ENCODE peak calls at places on chromosomes 16 and 17, in four cellular contexts. M, F, Q and E are unnamed samples.

GRCh38 chr17:78523939-78524655 is 53.1 kb downstream of the DNAH17 start:
- DNase-seq in M (no peak), F (no peak), Q (no peak), E (no peak)

GRCh38 chr16:89983550-89983949 is 35.0 kb downstream of the DEF8 start:
- DNase-seq in M (no peak), F (no peak), Q (no peak), E (no peak)

GRCh38 chr17:31533546-31534155 is 142.2 kb downstream of the RAB11FIP4 start:
- DNase-seq in M (no peak), F (no peak), Q (no peak), E (no peak)

GRCh38 chr17:71438631-71439146 is 682.1 kb upstream of the SOX9 start:
- DNase-seq in M (no peak), F (no peak), Q (no peak), E (no peak)

GRCh38 chr17:81309859-81310839 is 15.0 kb upstream of the SLC38A10 start:
- DNase-seq in M (no peak), F (no peak), Q (no peak), E (no peak)

GRCh38 chr16:27406729-27407128 is 4.8 kb downstream of the IL21R start:
- DNase-seq in M (no peak), F (no peak), Q (no peak), E (no peak)

GRCh38 chr16:85699628-85700027 is 10.9 kb upstream of the GINS2 start:
- DNase-seq in M (no peak), F (no peak), Q (no peak), E (no peak)

GRCh38 chr17:37787055-37787720 is 42.3 kb upstream of the HNF1B start:
- DNase-seq in M (no peak), F (peak; percentile 90), Q (no peak), E (no peak)

GRCh38 chr17:48241131-48241591 is 133.6 kb downstream of the SNX11 start:
- DNase-seq in M (no peak), F (no peak), Q (no peak), E (no peak)

GRCh38 chr17:77318491-77319210 is 177.9 kb downstream of the SEC14L1 start:
- DNase-seq in M (no peak), F (peak; percentile 65), Q (no peak), E (no peak)

GRCh38 chr16:4038448-4038847 is 77.8 kb downstream of the ADCY9 start:
- DNase-seq in M (no peak), F (no peak), Q (no peak), E (no peak)

GRCh38 chr16:57187508-57187854 is 1.4 kb downstream of the RSPRY1 start:
- DNase-seq in M (no peak), F (no peak), Q (no peak), E (no peak)

GRCh38 chr17:54426287-54426886 is 474.3 kb upstream of the TOM1L1 start:
- DNase-seq in M (no peak), F (no peak), Q (no peak), E (no peak)

GRCh38 chr17:32120086-32120485 is 22.2 kb upstream of the RHOT1 start:
- DNase-seq in M (no peak), F (no peak), Q (no peak), E (no peak)

GRCh38 chr16:67017810-67018488 is 11.0 kb upstream of the CBFB start:
- DNase-seq in M (peak; percentile 44), F (peak; percentile 87), Q (peak; percentile 62), E (peak; percentile 57)

GRCh38 chr16:86585821-86586611 is 7.7 kb downstream of the FOXL1 start:
- DNase-seq in M (no peak), F (no peak), Q (no peak), E (no peak)

GRCh38 chr16:79217375-79218011 is 383.0 kb downstream of the MAF start:
- DNase-seq in M (no peak), F (no peak), Q (no peak), E (no peak)

GRCh38 chr16:66479661-66480264 is 52.7 kb downstream of the BEAN1 start:
- DNase-seq in M (no peak), F (peak; percentile 16), Q (no peak), E (no peak)

GRCh38 chr17:66548158-66548557 is 245.7 kb downstream of the PRKCA start:
- DNase-seq in M (no peak), F (no peak), Q (no peak), E (no peak)

GRCh38 chr16:78768723-78769122 is 669.3 kb downstream of the WWOX start:
- DNase-seq in M (no peak), F (no peak), Q (no peak), E (no peak)

GRCh38 chr17:44518032-44518431 is 14.8 kb upstream of the GPATCH8 start:
- DNase-seq in M (no peak), F (no peak), Q (no peak), E (no peak)

GRCh38 chr17:7015587-7016020 is 3.2 kb downstream of the RNASEK start:
- DNase-seq in M (no peak), F (no peak), Q (no peak), E (no peak)

GRCh38 chr16:17382514-17382913 is 88.2 kb downstream of the XYLT1 start:
- DNase-seq in M (no peak), F (no peak), Q (no peak), E (no peak)

GRCh38 chr16:11250091-11250785 is 5.8 kb downstream of the SOCS1 start:
- DNase-seq in M (no peak), F (no peak), Q (no peak), E (no peak)

GRCh38 chr17:83026311-83026811 is 53.0 kb upstream of the METRNL start:
- DNase-seq in M (no peak), F (no peak), Q (no peak), E (no peak)

GRCh38 chr16:2825049-2825742 is 4.9 kb upstream of the ZG16B start:
- DNase-seq in M (no peak), F (peak; percentile 17), Q (no peak), E (no peak)

GRCh38 chr16:89842471-89843408 is 14.5 kb downstream of the SPIRE2 start:
- DNase-seq in M (no peak), F (no peak), Q (no peak), E (no peak)

GRCh38 chr17:68019675-68020450 is 15.7 kb upstream of the KPNA2 start:
- DNase-seq in M (peak; percentile 96), F (peak; percentile 99), Q (peak; percentile 98), E (peak; percentile 93)

GRCh38 chr16:2955438-2955778 is 8.7 kb upstream of the KREMEN2 start:
- DNase-seq in M (no peak), F (no peak), Q (no peak), E (no peak)

GRCh38 chr16:87062569-87063442 is 254.4 kb downstream of the C16orf95 start:
- DNase-seq in M (peak; percentile 23), F (peak; percentile 53), Q (no peak), E (peak; percentile 9)

GRCh38 chr16:8605554-8605953 is 15.2 kb upstream of the TMEM114 start:
- DNase-seq in M (no peak), F (no peak), Q (no peak), E (no peak)

GRCh38 chr16:52512297-52512987 is 34.5 kb downstream of the TOX3 start:
- DNase-seq in M (no peak), F (no peak), Q (no peak), E (no peak)

GRCh38 chr17:62093188-62094155 is 28.4 kb upstream of the MED13 start:
- DNase-seq in M (no peak), F (no peak), Q (no peak), E (no peak)

GRCh38 chr16:52383640-52384292 is 163.2 kb downstream of the TOX3 start:
- DNase-seq in M (no peak), F (no peak), Q (no peak), E (no peak)

GRCh38 chr16:9134306-9134705 is 42.9 kb downstream of the HAPSTR1 start:
- DNase-seq in M (no peak), F (no peak), Q (no peak), E (no peak)

GRCh38 chr16:79949417-79949816 is 348.9 kb upstream of the MAF start:
- DNase-seq in M (no peak), F (no peak), Q (no peak), E (no peak)

GRCh38 chr16:55955845-55956244 is 80.7 kb upstream of the CES5A start:
- DNase-seq in M (no peak), F (no peak), Q (no peak), E (peak; percentile 33)

GRCh38 chr17:15954222-15954621 is 9.3 kb downstream of the ADORA2B start:
- DNase-seq in M (no peak), F (no peak), Q (no peak), E (no peak)

GRCh38 chr16:53726625-53727024 is 22.7 kb downstream of the FTO start:
- DNase-seq in M (no peak), F (no peak), Q (no peak), E (no peak)

GRCh38 chr17:76081295-76082210 is 2.6 kb downstream of the ZACN start:
- DNase-seq in M (no peak), F (no peak), Q (no peak), E (no peak)